ENCODE peak calls at places on chromosomes 5 and 9, in eight cellular contexts. P is fibroblast of the conjunctiva; V is T-helper 9 cell; W is WTC11; Q is psoas muscle; I is amniotic stem cell; A is CD4-positive, alpha-beta T cell; R is CD8-positive, alpha-beta memory T cell. T is an unnamed sample.

GRCh38 chr5:39130716-39131115 is 56.5 kb upstream of the RICTOR start:
- DNase-seq in P (no peak), V (no peak), Q (no peak), A (no peak), I (no peak), W (no peak), R (no peak), T (no peak)

GRCh38 chr5:143023447-143024096 is 253.4 kb downstream of the ARHGAP26 start:
- DNase-seq in Q (peak), R (no peak), I (no peak), V (no peak), A (no peak), W (no peak), P (no peak), T (peak)

GRCh38 chr5:59358005-59358404 is 535.5 kb downstream of the PDE4D start:
- DNase-seq in V (no peak), R (no peak), P (no peak), A (no peak), I (no peak), Q (no peak), W (no peak), T (no peak)

GRCh38 chr5:93425102-93425501 is 155.9 kb downstream of the NR2F1-AS1 start:
- DNase-seq in V (no peak), R (no peak), P (peak), W (no peak), A (no peak), I (no peak), Q (no peak), T (no peak)

GRCh38 chr5:158928405-158928804 is 171.3 kb downstream of the EBF1 start:
- DNase-seq in R (no peak), A (no peak), V (no peak), W (no peak), P (no peak), Q (no peak), I (no peak), T (no peak)

GRCh38 chr9:81894891-81895290 is 33.3 kb upstream of the SPATA31D4 start:
- DNase-seq in V (no peak), I (no peak), A (no peak), P (no peak), Q (no peak), R (no peak), W (no peak), T (no peak)

GRCh38 chr5:103041071-103041676 is 78.8 kb downstream of the GIN1 start:
- DNase-seq in Q (no peak), V (no peak), I (no peak), W (no peak), P (peak), A (no peak), R (no peak), T (no peak)

GRCh38 chr9:113955076-113955752 is 79.1 kb downstream of the ZNF618 start:
- DNase-seq in A (no peak), Q (no peak), W (no peak), V (no peak), R (no peak), P (peak), I (peak), T (no peak)

GRCh38 chr9:137984005-137984404 is 106.4 kb downstream of the CACNA1B start:
- DNase-seq in I (no peak), P (no peak), A (no peak), R (no peak), Q (no peak), W (no peak), V (no peak), T (no peak)

GRCh38 chr5:143680672-143681259 is 131.2 kb upstream of the HMHB1 start:
- DNase-seq in P (no peak), Q (no peak), A (no peak), V (no peak), W (no peak), I (no peak), R (no peak), T (no peak)

GRCh38 chr5:109589983-109590382 is 99.7 kb upstream of the MAN2A1 start:
- DNase-seq in I (no peak), R (no peak), W (no peak), Q (no peak), P (no peak), V (no peak), A (no peak), T (peak)

GRCh38 chr5:15500326-15500958 is 462 bp downstream of the FBXL7 start:
- DNase-seq in R (no peak), A (no peak), Q (peak), I (peak), P (no peak), W (peak), V (no peak), T (peak)

GRCh38 chr9:35652829-35653209 is 2.1 kb upstream of the SIT1 start:
- DNase-seq in V (no peak), P (no peak), W (no peak), A (no peak), I (no peak), Q (no peak), R (no peak), T (no peak)

GRCh38 chr9:89544280-89544664 is 46.4 kb upstream of the SEMA4D start:
- DNase-seq in R (no peak), P (no peak), V (no peak), Q (no peak), W (no peak), I (no peak), A (no peak), T (no peak)

GRCh38 chr9:112689341-112689740 is 28.6 kb downstream of the INIP start:
- DNase-seq in R (no peak), W (no peak), P (no peak), A (no peak), V (no peak), Q (no peak), I (no peak), T (no peak)

GRCh38 chr9:77498891-77499290 is 149.2 kb downstream of the GNA14 start:
- DNase-seq in R (no peak), W (no peak), A (no peak), I (no peak), V (no peak), P (no peak), Q (no peak), T (no peak)

GRCh38 chr5:92106808-92107207 is 723.7 kb upstream of the ARRDC3 start:
- DNase-seq in V (no peak), R (no peak), P (no peak), Q (no peak), A (no peak), I (no peak), W (no peak), T (no peak)

GRCh38 chr5:139138790-139139189 is 59.4 kb downstream of the SIL1 start:
- DNase-seq in V (no peak), W (no peak), A (no peak), I (peak), P (no peak), Q (peak), R (no peak), T (peak)

GRCh38 chr9:129596541-129597328 is 24.2 kb downstream of the C9orf50 start:
- DNase-seq in R (no peak), I (no peak), A (no peak), Q (peak), V (no peak), W (peak), P (peak), T (peak)

GRCh38 chr9:1362845-1363244 is 312.7 kb downstream of the DMRT2 start:
- DNase-seq in R (no peak), Q (no peak), V (no peak), A (no peak), I (no peak), P (no peak), W (no peak), T (no peak)

GRCh38 chr5:73450672-73451217 is 2.2 kb upstream of the FOXD1 start:
- DNase-seq in W (no peak), Q (no peak), I (no peak), P (no peak), R (no peak), V (no peak), A (no peak), T (peak)

GRCh38 chr9:38274746-38275250 is 117.7 kb upstream of the ALDH1B1 start:
- DNase-seq in W (no peak), R (no peak), V (no peak), I (no peak), Q (no peak), P (no peak), A (no peak), T (no peak)

GRCh38 chr9:79705704-79706103 is 133.9 kb downstream of the TLE4 start:
- DNase-seq in P (no peak), A (no peak), I (no peak), Q (no peak), V (no peak), R (no peak), W (no peak), T (no peak)

GRCh38 chr9:34197280-34197679 is 18.4 kb downstream of the UBAP1 start:
- DNase-seq in Q (no peak), W (no peak), P (no peak), A (no peak), V (no peak), R (no peak), I (no peak), T (no peak)

GRCh38 chr5:172059661-172060100 is 53.2 kb upstream of the FBXW11 start:
- DNase-seq in P (no peak), Q (no peak), W (no peak), R (no peak), V (no peak), I (no peak), A (no peak), T (peak)

GRCh38 chr9:134318481-134318891 is 7.8 kb upstream of the RXRA start:
- DNase-seq in I (no peak), W (no peak), A (no peak), P (no peak), Q (peak), V (no peak), R (no peak), T (no peak)

GRCh38 chr5:71996789-71997188 is 110.5 kb upstream of the MAP1B start:
- DNase-seq in R (no peak), W (no peak), Q (no peak), P (no peak), V (no peak), A (no peak), I (no peak), T (no peak)

GRCh38 chr9:4435197-4435596 is 55.1 kb upstream of the SLC1A1 start:
- DNase-seq in R (no peak), I (no peak), Q (no peak), V (no peak), W (no peak), P (peak), A (no peak), T (no peak)

GRCh38 chr5:73370620-73371583 is 77.7 kb downstream of the FOXD1 start:
- DNase-seq in I (peak), W (no peak), Q (no peak), R (no peak), V (no peak), P (peak), A (no peak), T (no peak)

GRCh38 chr5:170333161-170333909 is 35.8 kb upstream of the LCP2 start:
- DNase-seq in V (peak), Q (no peak), A (peak), W (peak), I (no peak), R (peak), P (no peak), T (peak)

GRCh38 chr5:10199700-10200099 is 50.0 kb downstream of the ATPSCKMT start:
- DNase-seq in V (no peak), R (no peak), Q (no peak), I (no peak), W (no peak), A (no peak), P (no peak), T (no peak)

GRCh38 chr9:99822596-99823391 is 1.1 kb downstream of the NR4A3 start:
- DNase-seq in W (peak), A (peak), P (no peak), I (peak), Q (peak), V (peak), R (peak), T (peak)

GRCh38 chr5:54704825-54705224 is 187.3 kb downstream of the SNX18 start:
- DNase-seq in W (no peak), I (no peak), R (no peak), Q (no peak), V (no peak), A (no peak), P (no peak), T (no peak)

GRCh38 chr9:24479266-24479665 is 66.4 kb downstream of the IZUMO3 start:
- DNase-seq in A (no peak), I (no peak), P (no peak), W (no peak), Q (no peak), V (no peak), R (no peak), T (no peak)

GRCh38 chr5:110973510-110973909 is 98.0 kb upstream of the TSLP start:
- DNase-seq in A (no peak), I (no peak), R (no peak), W (no peak), V (no peak), P (no peak), Q (no peak), T (peak)

GRCh38 chr5:154756871-154757646 is 1.9 kb downstream of the LARP1 start:
- DNase-seq in Q (peak), P (no peak), V (peak), R (peak), I (no peak), W (peak), A (peak), T (peak)

T was measured in neural progenitor cell.